ENCODE peak calls at places on chromosomes 3 and 15, in eight cellular contexts. S, L, M, P, C, J, X and W are unnamed samples.

GRCh38 chr3:58008140-58009025 is at the start of gene FLNB:
- DNase-seq in S (peak), L (peak), M (no peak), P (peak), C (peak), J (peak), X (peak), W (peak)

GRCh38 chr15:64611085-64611484 is 150.7 kb downstream of the ZNF609 start:
- DNase-seq in S (no peak), L (no peak), M (no peak), P (no peak), C (no peak), J (no peak), X (no peak), W (no peak)

GRCh38 chr3:98733778-98734281 is 29.3 kb upstream of the ST3GAL6 start:
- DNase-seq in S (no peak), L (peak), M (no peak), P (peak), C (no peak), J (peak), X (peak), W (no peak)

GRCh38 chr3:26712211-26713026 is 89.8 kb downstream of the LRRC3B start:
- DNase-seq in S (no peak), L (peak), M (peak), P (peak), C (peak), J (peak), X (peak), W (peak)

GRCh38 chr3:39473452-39474125 is 6.1 kb downstream of the MOBP start:
- DNase-seq in S (no peak), L (no peak), M (no peak), P (no peak), C (no peak), J (no peak), X (no peak), W (no peak)

GRCh38 chr15:77905301-77905920 is 172.1 kb downstream of the TBC1D2B start:
- DNase-seq in S (no peak), L (no peak), M (no peak), P (no peak), C (no peak), J (no peak), X (no peak), W (no peak)

GRCh38 chr3:194231840-194232832 is 96.2 kb downstream of the HES1 start:
- DNase-seq in S (no peak), L (no peak), M (no peak), P (no peak), C (no peak), J (no peak), X (no peak), W (no peak)

GRCh38 chr3:194989251-194989650 is 281.7 kb downstream of the XXYLT1 start:
- DNase-seq in S (peak), L (no peak), M (no peak), P (no peak), C (no peak), J (no peak), X (no peak), W (no peak)

GRCh38 chr3:185931777-185932176 is 6.0 kb downstream of the TRA2B start:
- DNase-seq in S (no peak), L (no peak), M (no peak), P (no peak), C (no peak), J (no peak), X (no peak), W (no peak)

GRCh38 chr3:11900844-11901243 is 54.2 kb upstream of the TAMM41 start:
- DNase-seq in S (no peak), L (no peak), M (no peak), P (no peak), C (no peak), J (no peak), X (no peak), W (no peak)

GRCh38 chr3:72448375-72448823 is 399.8 kb downstream of the SHQ1 start:
- DNase-seq in S (no peak), L (no peak), M (no peak), P (no peak), C (no peak), J (no peak), X (no peak), W (no peak)

GRCh38 chr15:51982013-51982769 is 10.6 kb upstream of the LEO1 start:
- DNase-seq in S (peak), L (peak), M (peak), P (peak), C (no peak), J (peak), X (peak), W (peak)

GRCh38 chr3:192296845-192297244 is 430.5 kb downstream of the FGF12 start:
- DNase-seq in S (no peak), L (no peak), M (no peak), P (no peak), C (no peak), J (no peak), X (no peak), W (no peak)

GRCh38 chr15:27669641-27670040 is 429.5 kb downstream of the OCA2 start:
- DNase-seq in S (no peak), L (no peak), M (no peak), P (no peak), C (no peak), J (no peak), X (no peak), W (no peak)

GRCh38 chr3:39707314-39707909 is 102.0 kb upstream of the MYRIP start:
- DNase-seq in S (no peak), L (peak), M (no peak), P (peak), C (no peak), J (peak), X (peak), W (peak)

GRCh38 chr3:157379741-157380140 is 56.9 kb upstream of the PTX3 start:
- DNase-seq in S (no peak), L (no peak), M (no peak), P (no peak), C (no peak), J (no peak), X (no peak), W (no peak)
- TF ChIP-seq CTCF in S (no peak), L (no peak), M (no peak), P (no peak), C (no peak), J (no peak), X (no peak), W (no peak)

GRCh38 chr3:27885641-27886040 is 163.5 kb upstream of the EOMES start:
- DNase-seq in S (no peak), L (no peak), M (no peak), P (no peak), C (no peak), J (no peak), X (no peak), W (no peak)
- H3K4me3 ChIP-seq in S (no peak), L (no peak), M (no peak), P (no peak), C (no peak), J (no peak), X (no peak), W (no peak)

DNA sequence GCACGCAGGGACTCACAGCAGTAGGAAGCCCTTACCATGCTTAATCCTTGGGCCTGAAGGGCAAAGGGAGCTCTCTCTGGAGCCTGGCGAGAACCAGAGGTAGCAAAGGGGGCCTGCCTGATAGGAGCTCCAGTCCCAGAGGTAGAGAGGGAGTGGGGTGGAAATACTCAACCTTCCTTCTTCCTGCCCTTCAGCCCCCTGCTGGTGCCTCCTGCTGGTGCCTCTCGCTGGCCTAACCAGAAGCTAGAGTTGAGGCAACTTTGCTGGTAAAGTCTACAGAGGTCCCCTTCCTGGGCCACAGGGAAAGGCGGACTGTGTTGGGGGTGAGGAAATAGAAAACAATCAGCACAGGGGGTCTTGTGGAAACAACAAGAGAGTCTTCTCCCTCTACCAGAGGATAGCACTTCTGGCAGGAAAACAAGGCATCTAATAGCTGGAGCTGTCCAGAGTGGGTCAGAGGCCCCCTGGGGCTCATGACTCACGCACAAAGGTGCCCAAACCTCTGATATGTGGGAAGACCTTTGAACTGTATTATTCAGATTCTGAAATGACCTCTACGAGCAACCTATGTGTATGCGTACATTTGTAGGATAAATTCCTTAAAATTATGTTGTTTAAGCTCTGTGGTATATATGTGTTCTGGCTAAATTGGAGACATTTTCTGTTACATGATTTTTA is 133.8 kb downstream of the LRRC28 start:
- DNase-seq in S (no peak), L (no peak), M (no peak), P (no peak), C (no peak), J (peak), X (peak), W (peak)
- TF ChIP-seq CTCF in S (no peak), L (no peak), M (no peak), P (no peak), C (no peak), J (peak), X (peak), W (peak)

DNA sequence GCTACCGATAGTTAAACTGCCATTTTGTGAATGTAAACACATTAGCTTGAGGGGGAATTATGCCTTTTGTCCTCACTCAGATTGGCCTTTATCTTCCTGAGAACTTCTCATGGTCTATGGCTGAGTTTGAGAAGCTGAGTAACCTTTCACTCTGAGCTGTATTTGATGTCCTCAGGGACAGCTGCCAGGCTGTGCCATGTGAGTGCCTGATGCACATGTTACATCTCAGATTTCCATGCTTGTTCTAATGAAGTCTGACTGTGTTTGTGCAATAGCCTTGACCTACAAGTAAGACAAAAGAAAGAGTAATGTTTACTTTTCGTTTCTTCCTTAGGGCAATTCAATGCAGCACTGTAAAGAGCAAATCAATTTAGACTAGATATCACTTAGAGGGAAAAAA is 44.1 kb upstream of the ARL6 start:
- DNase-seq in S (no peak), L (no peak), M (no peak), P (no peak), C (no peak), J (peak), X (no peak), W (peak)
- H3K4me3 ChIP-seq in S (no peak), L (no peak), M (no peak), P (no peak), C (no peak), J (no peak), X (no peak), W (no peak)

GRCh38 chr3:142680710-142681109 is 43.1 kb upstream of the TRPC1 start:
- DNase-seq in S (no peak), L (peak), M (no peak), P (no peak), C (no peak), J (no peak), X (peak), W (no peak)
- TF ChIP-seq CTCF in S (no peak), L (no peak), M (peak), P (no peak), C (no peak), J (no peak), X (peak), W (no peak)

GRCh38 chr3:27718459-27718858 is 3.7 kb downstream of the EOMES start:
- DNase-seq in S (no peak), L (no peak), M (no peak), P (no peak), C (no peak), J (no peak), X (no peak), W (no peak)
- H3K4me3 ChIP-seq in S (no peak), L (no peak), M (no peak), P (no peak), C (no peak), J (no peak), X (no peak), W (no peak)

DNA sequence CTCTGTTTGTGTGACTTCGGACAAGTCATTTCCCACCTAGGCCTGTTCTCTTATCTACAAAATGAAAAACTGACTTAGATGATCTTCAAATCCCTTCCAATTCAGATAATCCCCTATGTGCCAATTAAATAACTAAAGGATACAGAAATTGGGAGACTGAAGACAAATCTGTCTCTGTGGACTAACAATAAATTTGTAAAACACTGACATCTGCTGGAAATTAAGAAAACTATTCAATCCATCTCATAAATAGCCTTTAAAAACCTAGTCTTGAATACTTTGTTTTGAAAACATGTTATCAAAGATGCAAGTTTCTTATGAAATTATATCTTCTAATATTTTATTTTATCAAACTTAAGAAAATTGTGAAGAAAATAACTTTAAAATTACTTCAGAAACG is 38.3 kb downstream of the MTHFS start:
- DNase-seq in S (no peak), L (peak), M (no peak), P (no peak), C (no peak), J (peak), X (peak), W (peak)
- TF ChIP-seq CTCF in S (no peak), L (peak), M (peak), P (no peak), C (no peak), J (no peak), X (peak), W (peak)

GRCh38 chr3:144549161-144549560 is 577.5 kb downstream of the DIPK2A start:
- DNase-seq in S (no peak), L (no peak), M (no peak), P (no peak), C (no peak), J (no peak), X (peak), W (no peak)
- H3K4me3 ChIP-seq in S (no peak), L (no peak), M (no peak), P (no peak), C (no peak), J (no peak), X (no peak), W (no peak)